ENCODE peak calls at places on chromosomes 13 and 19, in six cellular contexts. N is HL-60, G is SK-N-SH, S is H1, M is HepG2, R is GM12878. J is an unnamed sample.

GRCh38 chr13:30148171-30148754 is 159.1 kb downstream of the KATNAL1 start:
- DNase-seq in N (no peak), G (no peak), S (no peak), M (no peak), R (no peak), J (no peak)

GRCh38 chr19:58398087-58398486 is 2.6 kb downstream of the RNF225 start:
- DNase-seq in N (no peak), G (no peak), S (no peak), M (no peak), R (no peak), J (no peak)

GRCh38 chr19:28815257-28815656 is 397.7 kb downstream of the UQCRFS1 start:
- DNase-seq in N (no peak), G (no peak), S (no peak), M (no peak), R (no peak), J (no peak)

GRCh38 chr19:11479470-11480080 is 1.3 kb downstream of the ELAVL3 start:
- DNase-seq in N (no peak), G (peak; percentile 98), S (peak; percentile 67), M (peak; percentile 41), R (no peak), J (peak; percentile 100)

GRCh38 chr19:58569943-58570670 is 3.0 kb downstream of the MZF1 start:
- DNase-seq in N (peak; percentile 55), G (no peak), S (no peak), M (no peak), R (no peak), J (no peak)

GRCh38 chr19:3163230-3163886 is 15.2 kb upstream of the S1PR4 start:
- DNase-seq in N (peak; percentile 68), G (peak; percentile 93), S (peak; percentile 53), M (peak; percentile 46), R (no peak), J (peak; percentile 91)

GRCh38 chr13:55199132-55199531 is 1941.6 kb upstream of the PRR20A start:
- DNase-seq in N (no peak), G (no peak), S (no peak), M (peak; percentile 0), R (no peak), J (no peak)

GRCh38 chr13:87582399-87582798 is 88.8 kb upstream of the SLITRK5 start:
- DNase-seq in N (no peak), G (no peak), S (no peak), M (no peak), R (no peak), J (no peak)

GRCh38 chr19:934865-935422 is 9.1 kb downstream of the ARID3A start:
- DNase-seq in N (peak; percentile 90), G (peak; percentile 85), S (no peak), M (peak; percentile 88), R (no peak), J (no peak)

GRCh38 chr19:46176116-46176860 is 28.2 kb downstream of the IGFL2 start:
- DNase-seq in N (no peak), G (no peak), S (no peak), M (no peak), R (no peak), J (no peak)

GRCh38 chr13:37869506-37869755 is 141 bp downstream of the TRPC4 start:
- DNase-seq in N (no peak), G (no peak), S (no peak), M (no peak), R (no peak), J (no peak)

GRCh38 chr13:25067054-25067453 is 28.9 kb upstream of the PABPC3 start:
- DNase-seq in N (no peak), G (no peak), S (no peak), M (no peak), R (no peak), J (no peak)

GRCh38 chr13:92952161-92952560 is 274.4 kb upstream of the GPC6 start:
- DNase-seq in N (no peak), G (no peak), S (no peak), M (no peak), R (no peak), J (no peak)

GRCh38 chr13:114000151-114001040 is 26.5 kb upstream of the C13orf46 start:
- DNase-seq in N (no peak), G (no peak), S (no peak), M (no peak), R (no peak), J (no peak)

GRCh38 chr13:114152831-114153371 is 20.5 kb upstream of the RASA3 start:
- DNase-seq in N (peak; percentile 54), G (no peak), S (no peak), M (no peak), R (no peak), J (no peak)

GRCh38 chr13:49185264-49185663 is 34.9 kb upstream of the MLNR start:
- DNase-seq in N (peak; percentile 15), G (no peak), S (no peak), M (no peak), R (peak; percentile 12), J (no peak)

GRCh38 chr19:16327911-16328823 is 3.5 kb downstream of the KLF2 start:
- DNase-seq in N (peak; percentile 100), G (no peak), S (no peak), M (no peak), R (no peak), J (no peak)

GRCh38 chr13:106493569-106493968 is 41.9 kb downstream of the EFNB2 start:
- DNase-seq in N (peak; percentile 99), G (no peak), S (no peak), M (no peak), R (peak; percentile 52), J (no peak)

GRCh38 chr13:106491463-106491862 is 44.0 kb downstream of the EFNB2 start:
- DNase-seq in N (no peak), G (no peak), S (no peak), M (no peak), R (no peak), J (no peak)

GRCh38 chr13:106490887-106491321 is 44.6 kb downstream of the EFNB2 start:
- DNase-seq in N (no peak), G (no peak), S (no peak), M (no peak), R (no peak), J (no peak)

GRCh38 chr13:106492576-106493323 is 42.7 kb downstream of the EFNB2 start:
- DNase-seq in N (no peak), G (no peak), S (no peak), M (no peak), R (no peak), J (no peak)

DNA sequence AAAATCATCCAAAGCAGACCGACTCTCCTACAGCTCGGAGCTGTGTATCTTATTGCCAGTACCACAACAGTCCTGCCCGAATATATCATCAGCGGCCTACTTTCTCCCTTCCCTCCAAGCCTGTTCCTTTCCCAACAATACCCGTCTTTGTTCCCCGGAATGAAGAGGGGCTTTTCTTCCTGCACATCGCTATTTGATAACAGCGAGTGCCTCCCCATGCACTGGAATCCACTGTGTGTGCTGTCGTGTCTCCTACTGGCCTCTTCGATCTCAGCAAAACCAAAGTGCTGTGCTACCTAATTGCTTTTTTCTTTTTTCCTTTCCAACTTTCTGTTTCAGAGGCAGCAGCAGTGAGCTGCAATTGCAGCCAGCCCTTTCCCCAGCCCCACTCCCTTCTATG is 43.5 kb downstream of the EFNB2 start:
- DNase-seq in N (no peak), G (no peak), S (no peak), M (no peak), R (no peak), J (no peak)
- TF ChIP-seq GABPA in N (no peak), G (no peak), S (no peak), M (no peak), R (no peak), J (no peak)

DNA sequence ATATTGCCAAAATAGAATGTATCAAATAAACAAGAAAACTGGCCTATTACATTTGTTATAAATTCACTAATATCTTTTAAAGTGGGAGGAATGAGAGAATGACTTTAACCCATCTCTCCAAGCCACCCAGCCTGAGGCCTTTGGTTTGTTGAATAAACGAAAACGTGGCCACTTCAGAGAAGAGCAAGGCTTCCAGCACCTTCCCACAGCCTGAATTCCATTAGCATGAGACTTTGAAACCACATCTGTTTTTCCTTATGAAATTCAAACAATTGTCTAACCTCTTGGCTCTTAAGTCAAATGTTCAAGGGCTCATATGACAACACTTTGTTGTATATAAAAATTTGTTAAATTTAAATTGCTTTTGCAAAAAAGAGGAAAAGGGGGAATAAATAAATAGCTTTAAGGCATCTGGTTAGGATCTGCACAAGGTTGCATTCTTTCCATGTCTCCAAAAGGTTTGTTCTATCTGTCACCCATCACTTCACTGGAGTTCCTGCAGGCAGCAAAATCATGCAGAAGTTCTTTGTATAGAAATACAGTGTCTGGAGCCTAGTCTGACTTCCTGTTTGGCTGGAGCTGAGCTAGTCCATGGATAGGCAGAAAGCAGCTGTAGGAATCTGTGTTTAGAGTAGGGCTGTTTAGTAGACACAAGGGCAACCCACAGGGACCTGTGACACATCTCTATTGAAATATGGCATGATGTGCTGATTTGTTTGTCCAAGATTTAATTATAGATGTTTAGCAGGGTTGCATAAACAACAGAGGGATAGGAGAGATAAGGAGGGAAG is 502.3 kb downstream of the KCTD12 start:
- DNase-seq in N (no peak), G (peak; percentile 36), S (no peak), M (no peak), R (no peak), J (no peak)
- TF ChIP-seq GABPA in N (no peak), G (no peak), S (no peak), M (no peak), R (no peak), J (no peak)

GRCh38 chr19:47514151-47514868 is 553 bp downstream of the NAPA start:
- DNase-seq in N (no peak), G (peak; percentile 42), S (no peak), M (no peak), R (no peak), J (peak; percentile 39)
- TF ChIP-seq GABPA in N (no peak), G (no peak), S (no peak), M (no peak), R (no peak), J (no peak)

GRCh38 chr13:80454245-80454644 is 113.3 kb upstream of the SPRY2 start:
- DNase-seq in N (peak; percentile 87), G (no peak), S (no peak), M (no peak), R (peak; percentile 34), J (no peak)

GRCh38 chr13:80462037-80462436 is 121.1 kb upstream of the SPRY2 start:
- DNase-seq in N (no peak), G (no peak), S (no peak), M (no peak), R (no peak), J (no peak)

GRCh38 chr13:80462567-80462966 is 121.6 kb upstream of the SPRY2 start:
- DNase-seq in N (no peak), G (no peak), S (no peak), M (no peak), R (no peak), J (no peak)

GRCh38 chr13:80463673-80464352 is 122.9 kb upstream of the SPRY2 start:
- DNase-seq in N (no peak), G (no peak), S (no peak), M (no peak), R (no peak), J (no peak)

GRCh38 chr13:80458546-80458945 is 117.6 kb upstream of the SPRY2 start:
- DNase-seq in N (no peak), G (no peak), S (no peak), M (no peak), R (no peak), J (no peak)
- TF ChIP-seq GABPA in N (no peak), G (no peak), S (no peak), M (no peak), R (no peak), J (no peak)

DNA sequence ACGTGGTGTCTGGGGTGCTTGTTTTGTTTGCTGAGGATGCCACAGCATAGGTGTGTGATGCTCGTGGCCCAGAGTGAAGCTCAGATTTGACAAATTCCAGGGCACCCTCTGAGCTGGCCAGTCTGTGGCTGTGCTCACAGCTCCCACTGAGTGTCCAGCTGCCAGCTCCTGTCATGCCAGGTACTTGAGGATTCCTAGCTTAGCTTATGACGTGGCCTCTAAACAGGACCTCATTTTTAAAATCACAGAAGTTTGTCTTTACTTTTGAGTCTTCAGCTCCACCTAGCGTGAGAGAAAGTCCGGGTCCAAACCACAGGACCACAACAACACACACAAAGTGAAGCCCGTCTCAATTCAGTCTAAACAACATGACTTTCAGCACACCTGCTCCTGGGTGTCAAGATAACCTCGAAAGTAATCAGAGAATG is 117.3 kb downstream of the RAB20 start:
- DNase-seq in N (no peak), G (no peak), S (no peak), M (no peak), R (no peak), J (peak; percentile 15)
- TF ChIP-seq GABPA in N (no peak), G (no peak), S (no peak), M (no peak), R (no peak), J (no peak)

J was measured in K562.